ENCODE peak calls at places on chromosomes 12 and 14, in five cellular contexts. X, B, D, Q and A are unnamed samples.

GRCh38 chr12:54222609-54223008 is 33.8 kb upstream of the SMUG1 start:
- DNase-seq in X (no peak), B (peak; percentile 81), D (no peak), Q (no peak), A (no peak)

GRCh38 chr14:80504781-80505180 is 293.5 kb upstream of the DIO2 start:
- DNase-seq in X (no peak), B (no peak), D (no peak), Q (no peak), A (no peak)

GRCh38 chr14:67526181-67526580 is 6.9 kb upstream of the PLEKHH1 start:
- DNase-seq in X (no peak), B (no peak), D (no peak), Q (no peak), A (no peak)

GRCh38 chr12:17609152-17609551 is 480.8 kb downstream of the RERGL start:
- DNase-seq in X (no peak), B (no peak), D (no peak), Q (no peak), A (no peak)

GRCh38 chr14:87483651-87484260 is 509.2 kb downstream of the GALC start:
- DNase-seq in X (no peak), B (peak; percentile 7), D (no peak), Q (no peak), A (no peak)

GRCh38 chr12:12157424-12157823 is 86.7 kb downstream of the BCL2L14 start:
- DNase-seq in X (no peak), B (no peak), D (no peak), Q (no peak), A (no peak)

GRCh38 chr12:25938581-25938980 is 19.9 kb upstream of the RASSF8 start:
- DNase-seq in X (no peak), B (no peak), D (no peak), Q (no peak), A (no peak)

GRCh38 chr12:48995061-48995879 is 3.9 kb downstream of the DDN start:
- DNase-seq in X (no peak), B (no peak), D (peak; percentile 93), Q (no peak), A (no peak)

GRCh38 chr12:54404061-54405004 is 14.7 kb downstream of the ITGA5 start:
- DNase-seq in X (peak; percentile 26), B (no peak), D (peak; percentile 92), Q (no peak), A (peak; percentile 51)